ENCODE peak calls at places on chromosomes 5 and 9, in four cellular contexts. O is K562, H is HCT116, Z is GM12878. U is an unnamed sample.

GRCh38 chr9:128863647-128864046 is 18.1 kb downstream of the KYAT1 start:
- DNase-seq in O (peak; percentile 93), H (peak; percentile 48), Z (peak; percentile 13), U (peak; percentile 72)

GRCh38 chr5:37875051-37875787 is 35.4 kb upstream of the GDNF start:
- DNase-seq in O (no peak), H (no peak), Z (no peak), U (no peak)

GRCh38 chr9:69062195-69062594 is 26.6 kb downstream of the FXN start:
- DNase-seq in O (no peak), H (no peak), Z (no peak), U (no peak)

GRCh38 chr9:36164361-36164760 is 4.8 kb upstream of the CCIN start:
- DNase-seq in O (no peak), H (no peak), Z (no peak), U (no peak)

GRCh38 chr5:86974910-86975309 is 292.8 kb upstream of the RASA1 start:
- DNase-seq in O (no peak), H (no peak), Z (no peak), U (no peak)

GRCh38 chr5:136210259-136210658 is 17.3 kb upstream of the SMIM32 start:
- DNase-seq in O (no peak), H (no peak), Z (no peak), U (no peak)

GRCh38 chr9:137411670-137412380 is 11.1 kb downstream of the EXD3 start:
- DNase-seq in O (peak; percentile 79), H (peak; percentile 75), Z (peak; percentile 43), U (no peak)

GRCh38 chr9:126470251-126470993 is 143.3 kb upstream of the LMX1B start:
- DNase-seq in O (no peak), H (no peak), Z (no peak), U (no peak)

GRCh38 chr5:61398440-61398839 is 66.4 kb downstream of the ZSWIM6 start:
- DNase-seq in O (no peak), H (no peak), Z (no peak), U (no peak)

GRCh38 chr9:114434878-114435311 is 47.1 kb upstream of the AKNA start:
- DNase-seq in O (peak; percentile 31), H (peak; percentile 35), Z (no peak), U (peak; percentile 33)

GRCh38 chr9:95644377-95644776 is 127.6 kb upstream of the PTCH1 start:
- DNase-seq in O (no peak), H (no peak), Z (no peak), U (no peak)

GRCh38 chr5:179147991-179148702 is 88.0 kb downstream of the ZNF354C start:
- DNase-seq in O (no peak), H (no peak), Z (no peak), U (no peak)

GRCh38 chr9:122133263-122133983 is 26.2 kb downstream of the NDUFA8 start:
- DNase-seq in O (no peak), H (no peak), Z (no peak), U (no peak)

GRCh38 chr9:98217255-98217654 is 24.8 kb upstream of the CORO2A start:
- DNase-seq in O (no peak), H (no peak), Z (no peak), U (no peak)

GRCh38 chr5:139787568-139788293 is 7.9 kb upstream of the PSD2 start:
- DNase-seq in O (peak; percentile 96), H (peak; percentile 54), Z (peak; percentile 26), U (peak; percentile 66)

GRCh38 chr5:84382363-84383295 is 2.1 kb downstream of the EDIL3 start:
- DNase-seq in O (no peak), H (no peak), Z (no peak), U (no peak)

GRCh38 chr5:91456928-91457571 is 73.9 kb upstream of the ARRDC3 start:
- DNase-seq in O (no peak), H (no peak), Z (no peak), U (no peak)

GRCh38 chr5:148425808-148426207 is 42.0 kb downstream of the FBXO38 start:
- DNase-seq in O (peak; percentile 10), H (no peak), Z (no peak), U (no peak)

GRCh38 chr5:16713386-16713928 is 96.7 kb upstream of the RETREG1 start:
- DNase-seq in O (no peak), H (no peak), Z (no peak), U (no peak)

GRCh38 chr9:123816817-123817472 is 113.0 kb downstream of the DENND1A start:
- DNase-seq in O (peak; percentile 14), H (no peak), Z (no peak), U (no peak)

GRCh38 chr5:1016476-1016875 is 7.9 kb downstream of the NKD2 start:
- DNase-seq in O (no peak), H (no peak), Z (no peak), U (no peak)

GRCh38 chr9:113985968-113986585 is 92.0 kb downstream of the AMBP start:
- DNase-seq in O (no peak), H (no peak), Z (no peak), U (no peak)

GRCh38 chr5:96335873-96336272 is 97.2 kb downstream of the PCSK1 start:
- DNase-seq in O (no peak), H (no peak), Z (no peak), U (no peak)

GRCh38 chr9:15755660-15756059 is 202.8 kb downstream of the CCDC171 start:
- DNase-seq in O (no peak), H (no peak), Z (no peak), U (no peak)

GRCh38 chr5:150309101-150309897 is 6.6 kb upstream of the ARSI start:
- DNase-seq in O (no peak), H (no peak), Z (no peak), U (no peak)

GRCh38 chr5:56359809-56360685 is 126.9 kb upstream of the ANKRD55 start:
- DNase-seq in O (no peak), H (no peak), Z (no peak), U (peak; percentile 35)

GRCh38 chr9:84862786-84863185 is 193.3 kb downstream of the NTRK2 start:
- DNase-seq in O (no peak), H (no peak), Z (no peak), U (no peak)

GRCh38 chr5:74400067-74400466 is 240.5 kb downstream of the ENC1 start:
- DNase-seq in O (no peak), H (no peak), Z (no peak), U (no peak)

GRCh38 chr9:126411225-126411947 is 84.8 kb downstream of the MVB12B start:
- DNase-seq in O (no peak), H (no peak), Z (peak; percentile 93), U (no peak)

GRCh38 chr5:71836547-71837112 is 117.6 kb downstream of the CARTPT start:
- DNase-seq in O (no peak), H (no peak), Z (no peak), U (no peak)

GRCh38 chr9:72633966-72634365 is 112.6 kb downstream of the TMC1 start:
- DNase-seq in O (peak; percentile 6), H (peak; percentile 15), Z (no peak), U (no peak)

GRCh38 chr9:95511232-95511951 is 5.4 kb downstream of the PTCH1 start:
- DNase-seq in O (no peak), H (no peak), Z (no peak), U (peak; percentile 48)

GRCh38 chr5:140857987-140858240 is 2.2 kb downstream of the PCDHA10 start:
- DNase-seq in O (no peak), H (no peak), Z (no peak), U (no peak)

GRCh38 chr5:140862441-140863295 is 6.1 kb upstream of the PCDHA11 start:
- DNase-seq in O (no peak), H (no peak), Z (no peak), U (no peak)

GRCh38 chr5:140855772-140856674 is at the start of gene PCDHA10:
- DNase-seq in O (no peak), H (peak; percentile 42), Z (no peak), U (peak; percentile 6)

DNA sequence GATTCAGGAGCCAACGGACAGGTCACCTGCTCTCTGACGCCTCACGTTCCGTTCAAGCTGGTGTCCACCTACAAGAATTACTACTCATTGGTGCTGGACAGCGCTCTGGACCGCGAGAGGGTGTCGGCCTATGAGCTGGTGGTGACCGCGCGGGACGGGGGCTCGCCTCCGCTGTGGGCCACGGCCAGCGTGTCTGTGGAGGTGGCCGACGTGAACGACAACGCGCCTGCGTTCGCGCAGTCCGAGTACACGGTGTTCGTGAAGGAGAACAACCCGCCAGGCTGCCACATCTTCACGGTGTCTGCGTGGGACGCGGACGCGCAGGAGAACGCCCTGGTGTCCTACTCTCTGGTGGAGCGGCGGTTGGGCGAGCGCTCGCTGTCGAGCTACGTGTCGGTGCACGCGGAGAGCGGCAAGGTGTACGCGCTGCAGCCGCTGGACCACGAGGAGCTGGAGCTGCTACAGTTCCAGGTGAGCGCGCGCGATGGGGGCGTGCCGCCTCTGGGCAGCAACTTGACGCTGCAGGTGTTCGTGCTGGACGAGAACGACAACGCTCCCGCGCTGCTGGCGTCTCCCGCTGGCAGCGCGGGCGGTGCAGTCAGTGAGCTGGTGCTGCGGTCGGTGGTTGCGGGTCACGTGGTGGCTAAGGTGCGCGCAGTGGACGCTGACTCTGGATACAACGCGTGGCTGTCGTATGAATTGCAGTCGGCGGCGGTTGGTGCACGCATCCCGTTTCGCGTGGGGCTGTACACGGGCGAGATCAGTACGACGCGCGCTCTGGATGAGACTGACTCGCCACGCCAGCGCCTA is 1.7 kb downstream of the PCDHA10 start:
- DNase-seq in O (no peak), H (no peak), Z (no peak), U (no peak)
- TF ChIP-seq REST in O (no peak), H (no peak), Z (no peak), U (no peak)

DNA sequence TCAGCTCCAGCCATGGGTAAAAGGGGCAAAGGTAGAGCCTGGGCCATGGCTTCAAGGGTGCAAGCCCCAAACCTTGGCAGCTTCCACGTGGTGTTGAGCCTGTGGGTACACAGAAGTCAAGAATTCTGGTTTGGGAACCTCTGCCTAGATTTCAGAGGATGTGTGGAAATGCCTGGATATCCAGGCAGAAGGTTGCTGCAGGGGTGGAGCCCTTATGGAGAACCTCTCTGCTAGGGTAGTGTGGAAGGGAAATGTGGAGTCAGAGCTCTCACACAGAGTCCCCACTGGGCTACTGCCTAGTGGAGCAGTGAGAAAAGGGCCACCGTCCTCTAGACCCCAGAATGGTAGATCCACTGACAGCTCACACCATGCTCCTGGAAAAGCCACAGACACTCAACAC is 117.1 kb downstream of the NREP start:
- DNase-seq in O (no peak), H (no peak), Z (no peak), U (no peak)
- TF ChIP-seq ATF3 in O (no peak), H (no peak), Z (no peak), U (no peak)

GRCh38 chr5:40828690-40829661 is 6.0 kb downstream of the RPL37 start:
- DNase-seq in O (no peak), H (no peak), Z (no peak), U (no peak)

GRCh38 chr5:40828021-40828631 is 6.9 kb downstream of the RPL37 start:
- DNase-seq in O (no peak), H (no peak), Z (no peak), U (no peak)

GRCh38 chr5:40829748-40830305 is 5.2 kb downstream of the RPL37 start:
- DNase-seq in O (no peak), H (no peak), Z (no peak), U (no peak)

GRCh38 chr5:40826778-40827478 is 8.1 kb downstream of the RPL37 start:
- DNase-seq in O (no peak), H (no peak), Z (no peak), U (no peak)

GRCh38 chr5:40827479-40827977 is 7.5 kb downstream of the RPL37 start:
- DNase-seq in O (no peak), H (no peak), Z (no peak), U (no peak)
- TF ChIP-seq REST in O (no peak), H (no peak), Z (no peak), U (no peak)

GRCh38 chr5:154878642-154879335 is 20.4 kb downstream of the CNOT8 start:
- DNase-seq in O (no peak), H (no peak), Z (no peak), U (no peak)

GRCh38 chr5:154885438-154885837 is 27.0 kb downstream of the CNOT8 start:
- DNase-seq in O (no peak), H (no peak), Z (no peak), U (no peak)

GRCh38 chr5:154881986-154882385 is 23.6 kb downstream of the CNOT8 start:
- DNase-seq in O (no peak), H (no peak), Z (no peak), U (no peak)

GRCh38 chr5:154884424-154884823 is 26.0 kb downstream of the CNOT8 start:
- DNase-seq in O (no peak), H (no peak), Z (no peak), U (no peak)
- TF ChIP-seq ATF3 in O (no peak), H (no peak), Z (no peak), U (no peak)